ENCODE peak calls at places on chromosomes 2 and 18, in four cellular contexts. W is A549, I is HepG2, E is GM12878. A is an unnamed sample.

GRCh38 chr2:239361311-239361642 is 39.5 kb downstream of the HDAC4 start:
- DNase-seq in I (no peak), W (no peak), E (no peak), A (peak; percentile 8)

GRCh38 chr2:148167241-148167766 is 146.4 kb downstream of the MBD5 start:
- DNase-seq in W (no peak), E (no peak), I (no peak), A (no peak)

GRCh38 chr2:195316485-195316884 is 340.5 kb upstream of the SLC39A10 start:
- DNase-seq in E (no peak), W (no peak), I (no peak), A (no peak)

GRCh38 chr2:53987336-53987921 is 16.6 kb upstream of the PSME4 start:
- DNase-seq in I (peak; percentile 51), W (no peak), E (no peak), A (no peak)

GRCh38 chr2:119157850-119158511 is 570 bp downstream of the C1QL2 start:
- DNase-seq in E (no peak), I (no peak), W (no peak), A (no peak)

GRCh38 chr2:8214221-8214620 is 467.6 kb upstream of the ID2 start:
- DNase-seq in I (no peak), E (no peak), W (no peak), A (no peak)

GRCh38 chr2:211766689-211767088 is 771.9 kb downstream of the ERBB4 start:
- DNase-seq in E (no peak), W (no peak), I (no peak), A (no peak)

GRCh38 chr2:54475285-54475684 is 19.2 kb downstream of the SPTBN1 start:
- DNase-seq in E (no peak), I (no peak), W (no peak), A (no peak)

GRCh38 chr18:48363167-48363566 is 46.0 kb downstream of the ZBTB7C start:
- DNase-seq in E (no peak), I (no peak), W (no peak), A (no peak)

GRCh38 chr2:187962538-187962937 is 329.1 kb upstream of the GULP1 start:
- DNase-seq in I (no peak), W (no peak), E (no peak), A (no peak)

GRCh38 chr2:58923869-58924268 is 682.7 kb upstream of the FANCL start:
- DNase-seq in E (no peak), W (no peak), I (no peak), A (no peak)

GRCh38 chr2:159497256-159497655 is 119.1 kb downstream of the BAZ2B start:
- DNase-seq in W (peak; percentile 57), I (peak; percentile 41), E (no peak), A (peak; percentile 58)

DNA sequence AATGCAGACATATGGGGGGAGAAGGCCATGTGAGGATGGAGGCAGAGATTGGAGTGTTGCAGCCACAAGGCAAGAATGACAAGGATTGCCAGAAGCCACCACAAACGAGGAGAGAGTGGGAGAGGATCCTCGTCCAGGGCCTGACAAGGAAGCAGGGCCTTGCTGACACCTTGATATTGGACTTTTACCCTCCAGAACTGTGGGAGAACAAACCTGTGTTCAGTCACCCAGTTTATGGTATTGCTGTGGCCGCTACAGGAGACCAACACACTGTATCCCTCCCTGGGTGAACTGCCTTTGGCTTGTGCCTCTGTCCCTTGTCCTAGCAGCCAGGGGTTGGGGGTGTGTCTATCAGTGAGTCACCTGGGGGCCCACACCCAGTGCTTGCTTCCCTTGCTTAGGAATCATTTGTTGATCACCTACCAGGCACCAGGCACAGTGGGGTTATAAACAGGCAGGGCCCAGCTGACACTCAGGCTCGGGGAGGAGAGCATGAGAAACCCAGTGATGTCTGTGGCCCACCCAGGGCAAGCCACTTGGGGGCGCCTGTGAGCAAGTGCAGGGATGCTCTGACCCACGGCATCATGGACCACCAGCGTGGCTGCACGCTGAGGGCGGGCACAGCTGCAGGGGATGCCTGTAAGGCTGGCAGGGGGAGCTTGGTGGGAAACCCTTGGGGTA is 17.2 kb downstream of the TMEM185B start:
- DNase-seq in E (no peak), I (no peak), W (no peak), A (peak; percentile 57)
- TF ChIP-seq POLR2AphosphoS2 in E (no peak), I (no peak), W (no peak), A (no peak)

GRCh38 chr2:112642961-112643360 is 2.8 kb upstream of the SLC20A1 start:
- DNase-seq in I (no peak), E (no peak), W (no peak), A (no peak)
- TF ChIP-seq POLR2AphosphoS2 in I (no peak), E (no peak), W (no peak), A (no peak)

DNA sequence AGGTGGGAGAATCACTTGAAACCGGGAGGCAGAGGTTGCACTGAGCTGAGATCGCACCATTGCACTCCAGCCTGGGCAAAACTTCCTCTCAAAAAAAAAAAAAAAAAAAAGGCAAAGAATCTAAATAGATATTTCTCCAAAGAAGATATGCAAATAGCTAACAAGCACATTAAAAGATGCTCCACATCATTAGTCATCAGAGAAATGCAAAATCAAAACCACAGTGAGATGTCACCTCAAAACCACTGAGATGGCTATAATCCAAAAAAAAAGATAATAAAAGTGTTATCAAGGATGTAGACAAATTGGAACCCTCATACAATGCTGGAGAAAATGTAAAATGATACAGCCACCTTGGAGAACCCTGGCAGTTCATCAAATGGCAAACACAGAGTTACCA is 8.4 kb downstream of the ST8SIA5 start:
- DNase-seq in I (no peak), W (no peak), E (no peak), A (no peak)
- TF ChIP-seq POLR2AphosphoS2 in I (no peak), W (no peak), E (no peak), A (no peak)

GRCh38 chr18:7812431-7813063 is 245.4 kb downstream of the PTPRM start:
- DNase-seq in I (peak; percentile 80), E (no peak), W (no peak), A (no peak)
- TF ChIP-seq POLR2AphosphoS2 in I (no peak), E (no peak), W (no peak), A (no peak)

GRCh38 chr2:238203104-238203972 is at the start of gene ILKAP:
- DNase-seq in W (peak; percentile 95), E (no peak), I (peak; percentile 75), A (peak; percentile 99)

GRCh38 chr2:238207006-238207405 is 3.5 kb upstream of the ILKAP start:
- DNase-seq in W (no peak), E (no peak), I (no peak), A (no peak)

GRCh38 chr2:238203973-238204683 is 633 bp upstream of the ILKAP start:
- DNase-seq in W (no peak), E (peak; percentile 11), I (no peak), A (no peak)

GRCh38 chr2:238202326-238203103 is 980 bp downstream of the ILKAP start:
- DNase-seq in E (no peak), W (peak; percentile 21), I (no peak), A (peak; percentile 19)
- TF ChIP-seq POLR2AphosphoS2 in E (no peak), W (no peak), I (no peak), A (no peak)